ENCODE peak calls at places on chromosomes 13 and 19, in four cellular contexts. One of them, this sample, is unnamed.

GRCh38 chr13:66237411-66238062 is 992.6 kb downstream of the PCDH9 start:
- DNase-seq in Peyer's patch: no peak
- DNase-seq in heart right ventricle: no peak
- DNase-seq in non-pigmented ciliary epithelial cell: no peak
- DNase-seq in this sample: no peak

GRCh38 chr19:29170554-29170953 is 42.4 kb downstream of the UQCRFS1 start:
- DNase-seq in non-pigmented ciliary epithelial cell: no peak
- DNase-seq in Peyer's patch: no peak
- DNase-seq in heart right ventricle: no peak
- DNase-seq in this sample: no peak

GRCh38 chr19:46618670-46619231 is 6.1 kb downstream of the PTGIR start:
- DNase-seq in non-pigmented ciliary epithelial cell: no peak
- DNase-seq in heart right ventricle: no peak
- DNase-seq in Peyer's patch: no peak
- DNase-seq in this sample: no peak

GRCh38 chr13:79245937-79246574 is 160.0 kb downstream of the RBM26 start:
- DNase-seq in Peyer's patch: no peak
- DNase-seq in heart right ventricle: no peak
- DNase-seq in non-pigmented ciliary epithelial cell: no peak
- DNase-seq in this sample: no peak

GRCh38 chr19:39826311-39826945 is 7.5 kb downstream of the DYRK1B start:
- DNase-seq in non-pigmented ciliary epithelial cell: no peak
- DNase-seq in Peyer's patch: no peak
- DNase-seq in heart right ventricle: no peak
- DNase-seq in this sample: no peak

GRCh38 chr13:107590556-107590955 is 624.8 kb downstream of the LIG4 start:
- DNase-seq in non-pigmented ciliary epithelial cell: no peak
- DNase-seq in heart right ventricle: no peak
- DNase-seq in Peyer's patch: no peak
- DNase-seq in this sample: no peak

GRCh38 chr19:33431986-33432385 is 58.5 kb downstream of the CEBPG start:
- DNase-seq in Peyer's patch: no peak
- DNase-seq in heart right ventricle: no peak
- DNase-seq in non-pigmented ciliary epithelial cell: no peak
- DNase-seq in this sample: no peak

GRCh38 chr19:39842693-39843435 is 3.3 kb downstream of the FBL start:
- DNase-seq in heart right ventricle: no peak
- DNase-seq in Peyer's patch: no peak
- DNase-seq in non-pigmented ciliary epithelial cell: no peak
- DNase-seq in this sample: no peak

GRCh38 chr19:14164724-14165493 is 28.5 kb upstream of the ASF1B start:
- DNase-seq in Peyer's patch: no peak
- DNase-seq in non-pigmented ciliary epithelial cell: no peak
- DNase-seq in heart right ventricle: no peak
- DNase-seq in this sample: no peak

GRCh38 chr19:29006057-29006735 is 206.8 kb downstream of the UQCRFS1 start:
- DNase-seq in Peyer's patch: no peak
- DNase-seq in heart right ventricle: no peak
- DNase-seq in non-pigmented ciliary epithelial cell: no peak
- DNase-seq in this sample: no peak

GRCh38 chr13:25771208-25771607 is 280.6 kb downstream of the SHISA2 start:
- DNase-seq in non-pigmented ciliary epithelial cell: no peak
- DNase-seq in Peyer's patch: no peak
- DNase-seq in heart right ventricle: no peak
- DNase-seq in this sample: peak